ENCODE peak calls at places on chromosomes 5 and 9, in four cellular contexts. M, K, I and L are unnamed samples.

GRCh38 chr5:61768692-61769281 is 436.7 kb downstream of the ZSWIM6 start:
- DNase-seq in M (peak; percentile 79), K (peak; percentile 57), I (peak; percentile 70), L (peak; percentile 70)

GRCh38 chr5:139699352-139699751 is 51.2 kb downstream of the CXXC5 start:
- DNase-seq in M (no peak), K (no peak), I (no peak), L (no peak)

GRCh38 chr9:136016882-136017812 is 56.0 kb upstream of the UBAC1 start:
- DNase-seq in M (peak; percentile 20), K (no peak), I (no peak), L (no peak)

GRCh38 chr5:53257806-53258373 is 148.3 kb upstream of the MOCS2 start:
- DNase-seq in M (no peak), K (no peak), I (no peak), L (no peak)

GRCh38 chr9:113625456-113625855 is 161.9 kb downstream of the RGS3 start:
- DNase-seq in M (no peak), K (no peak), I (no peak), L (no peak)

GRCh38 chr9:124428751-124429529 is 13.7 kb upstream of the PSMB7 start:
- DNase-seq in M (no peak), K (no peak), I (no peak), L (no peak)

GRCh38 chr9:78118742-78119473 is 87.3 kb upstream of the GNAQ start:
- DNase-seq in M (no peak), K (no peak), I (no peak), L (no peak)

GRCh38 chr5:178312900-178313299 is 80.3 kb upstream of the PHYKPL start:
- DNase-seq in M (no peak), K (no peak), I (no peak), L (no peak)

GRCh38 chr5:93791520-93791972 is 50.1 kb upstream of the POU5F2 start:
- DNase-seq in M (no peak), K (no peak), I (peak; percentile 14), L (no peak)

GRCh38 chr9:112486221-112487007 is at the start of gene KIAA1958:
- DNase-seq in M (peak; percentile 83), K (peak; percentile 95), I (peak; percentile 81), L (peak; percentile 90)

GRCh38 chr9:129669141-129669718 is 3.8 kb downstream of the PRRX2 start:
- DNase-seq in M (no peak), K (peak; percentile 28), I (no peak), L (no peak)

GRCh38 chr9:135517407-135517822 is 3.8 kb upstream of the LCN1 start:
- DNase-seq in M (no peak), K (no peak), I (no peak), L (no peak)

GRCh38 chr9:35051069-35051967 is 21.1 kb downstream of the VCP start:
- DNase-seq in M (peak; percentile 71), K (peak; percentile 50), I (peak; percentile 45), L (peak; percentile 61)

GRCh38 chr5:109880907-109881685 is 191.4 kb downstream of the MAN2A1 start:
- DNase-seq in M (no peak), K (no peak), I (no peak), L (no peak)

GRCh38 chr9:128494743-128495124 is 9.8 kb upstream of the GLE1 start:
- DNase-seq in M (no peak), K (no peak), I (no peak), L (no peak)

GRCh38 chr9:127397722-127398647 is 1.0 kb downstream of the SLC2A8 start:
- DNase-seq in M (peak; percentile 52), K (peak; percentile 47), I (peak; percentile 36), L (no peak)

GRCh38 chr5:1568201-1568979 is 44.6 kb upstream of the LPCAT1 start:
- DNase-seq in M (no peak), K (no peak), I (peak; percentile 95), L (no peak)

GRCh38 chr9:83199240-83199639 is 136.3 kb upstream of the RASEF start:
- DNase-seq in M (no peak), K (no peak), I (peak; percentile 44), L (peak; percentile 57)

GRCh38 chr9:105858284-105858683 is 163.9 kb downstream of the TMEM38B start:
- DNase-seq in M (no peak), K (no peak), I (no peak), L (no peak)

GRCh38 chr5:177416334-177416733 is 7.0 kb upstream of the F12 start:
- DNase-seq in M (no peak), K (no peak), I (no peak), L (no peak)

GRCh38 chr5:170233358-170233892 is 640 bp downstream of the C5orf58 start:
- DNase-seq in M (no peak), K (no peak), I (no peak), L (no peak)

GRCh38 chr9:129602598-129603415 is 18.1 kb downstream of the C9orf50 start:
- DNase-seq in M (no peak), K (no peak), I (no peak), L (no peak)

GRCh38 chr9:114824130-114824529 is 18.3 kb upstream of the TNFSF15 start:
- DNase-seq in M (no peak), K (no peak), I (no peak), L (no peak)

GRCh38 chr9:37329576-37329975 is 92.9 kb upstream of the GRHPR start:
- DNase-seq in M (no peak), K (no peak), I (no peak), L (no peak)

GRCh38 chr5:150540042-150540441 is 32.1 kb downstream of the NDST1 start:
- DNase-seq in M (no peak), K (no peak), I (no peak), L (no peak)

GRCh38 chr5:150540615-150541396 is 32.9 kb downstream of the NDST1 start:
- DNase-seq in M (no peak), K (no peak), I (peak; percentile 65), L (no peak)

GRCh38 chr5:150541895-150542294 is 34.0 kb downstream of the NDST1 start:
- DNase-seq in M (no peak), K (no peak), I (peak; percentile 65), L (no peak)

GRCh38 chr5:150542933-150543445 is 35.1 kb downstream of the NDST1 start:
- DNase-seq in M (no peak), K (no peak), I (peak; percentile 98), L (no peak)

GRCh38 chr5:150541397-150541675 is 33.4 kb downstream of the NDST1 start:
- DNase-seq in M (no peak), K (no peak), I (no peak), L (no peak)
- TF ChIP-seq ELF4 in M (no peak), K (no peak), I (no peak), L (no peak)

GRCh38 chr5:172450861-172451695 is 3.2 kb downstream of the SH3PXD2B start:
- DNase-seq in M (peak; percentile 71), K (peak; percentile 64), I (no peak), L (peak; percentile 72)
- TF ChIP-seq ELF4 in M (no peak), K (no peak), I (no peak), L (no peak)

GRCh38 chr5:119597728-119598298 is 31.5 kb upstream of the FAM170A start:
- DNase-seq in M (no peak), K (no peak), I (no peak), L (no peak)

GRCh38 chr5:119596046-119596445 is 33.3 kb upstream of the FAM170A start:
- DNase-seq in M (no peak), K (no peak), I (no peak), L (no peak)
- TF ChIP-seq ELF4 in M (no peak), K (no peak), I (no peak), L (no peak)

DNA sequence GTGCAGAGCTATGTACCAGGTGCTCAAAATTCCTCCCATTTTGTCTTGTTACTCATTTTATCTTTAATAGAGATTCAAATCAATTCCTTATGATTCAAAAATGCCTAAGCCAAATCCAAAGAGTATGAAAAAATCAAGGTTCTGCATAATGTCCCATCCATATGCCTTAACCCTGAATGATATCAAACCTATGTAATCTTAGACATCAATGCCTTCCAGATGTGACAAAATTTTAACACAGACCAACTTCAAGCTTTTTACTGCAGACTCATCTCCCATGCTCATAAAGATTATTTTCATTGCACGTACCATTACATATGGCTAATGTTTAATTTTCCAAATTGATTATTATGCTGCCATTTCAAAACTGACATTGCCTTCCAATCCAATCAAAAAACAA is 122.4 kb downstream of the NFIB start:
- DNase-seq in M (no peak), K (no peak), I (no peak), L (no peak)
- TF ChIP-seq ELF4 in M (no peak), K (no peak), I (no peak), L (no peak)